ENCODE peak calls at places on chromosomes 2 and 18, in seven cellular contexts. One of them, this sample, is unnamed.
A peak's percentile ranks its signal among the peaks of the same experiment; 100 is the strongest.

GRCh38 chr2:216777637-216778273 is 82.1 kb downstream of the TNP1 start:
- DNase-seq in stomach: no peak
- DNase-seq in K562: peak; percentile 78
- DNase-seq in IMR-90: peak; percentile 49
- DNase-seq in heart left ventricle: no peak
- DNase-seq in A549: peak; percentile 80
- DNase-seq in body of pancreas: peak; percentile 15
- DNase-seq in this sample: no peak

GRCh38 chr18:68564961-68565360 is 149.9 kb downstream of the TMX3 start:
- DNase-seq in K562: no peak
- DNase-seq in IMR-90: no peak
- DNase-seq in body of pancreas: no peak
- DNase-seq in A549: no peak
- DNase-seq in heart left ventricle: no peak
- DNase-seq in stomach: no peak
- DNase-seq in this sample: no peak

GRCh38 chr2:223319601-223320000 is 267.6 kb downstream of the KCNE4 start:
- DNase-seq in body of pancreas: no peak
- DNase-seq in A549: no peak
- DNase-seq in IMR-90: no peak
- DNase-seq in K562: no peak
- DNase-seq in stomach: no peak
- DNase-seq in heart left ventricle: no peak
- DNase-seq in this sample: no peak

GRCh38 chr2:75709297-75709696 is 1.4 kb downstream of the GCFC2 start:
- DNase-seq in heart left ventricle: no peak
- DNase-seq in A549: no peak
- DNase-seq in body of pancreas: no peak
- DNase-seq in K562: peak; percentile 10
- DNase-seq in stomach: no peak
- DNase-seq in IMR-90: no peak
- DNase-seq in this sample: no peak

GRCh38 chr2:178403671-178404379 is 47.1 kb downstream of the PRKRA start:
- DNase-seq in K562: no peak
- DNase-seq in stomach: no peak
- DNase-seq in body of pancreas: no peak
- DNase-seq in IMR-90: no peak
- DNase-seq in heart left ventricle: no peak
- DNase-seq in A549: no peak
- DNase-seq in this sample: no peak

GRCh38 chr2:37471994-37472393 is 127.6 kb downstream of the QPCT start:
- DNase-seq in IMR-90: peak; percentile 87
- DNase-seq in A549: no peak
- DNase-seq in stomach: no peak
- DNase-seq in body of pancreas: no peak
- DNase-seq in heart left ventricle: no peak
- DNase-seq in K562: no peak
- DNase-seq in this sample: no peak

GRCh38 chr2:42266236-42266635 is 94.8 kb downstream of the COX7A2L start:
- DNase-seq in IMR-90: no peak
- DNase-seq in heart left ventricle: no peak
- DNase-seq in body of pancreas: no peak
- DNase-seq in K562: no peak
- DNase-seq in A549: no peak
- DNase-seq in stomach: no peak
- DNase-seq in this sample: no peak

GRCh38 chr2:238345286-238345968 is 25.1 kb downstream of the TRAF3IP1 start:
- DNase-seq in stomach: no peak
- DNase-seq in A549: no peak
- DNase-seq in heart left ventricle: no peak
- DNase-seq in K562: no peak
- DNase-seq in IMR-90: no peak
- DNase-seq in body of pancreas: no peak
- DNase-seq in this sample: no peak

GRCh38 chr2:170680172-170680913 is 34.8 kb upstream of the SP5 start:
- DNase-seq in A549: no peak
- DNase-seq in heart left ventricle: no peak
- DNase-seq in K562: no peak
- DNase-seq in body of pancreas: no peak
- DNase-seq in IMR-90: no peak
- DNase-seq in stomach: no peak
- DNase-seq in this sample: no peak

GRCh38 chr2:74440005-74440377 is 1.7 kb downstream of the RTKN start:
- DNase-seq in IMR-90: peak; percentile 46
- DNase-seq in heart left ventricle: peak; percentile 86
- DNase-seq in K562: no peak
- DNase-seq in A549: no peak
- DNase-seq in body of pancreas: peak; percentile 47
- DNase-seq in stomach: no peak
- DNase-seq in this sample: no peak

GRCh38 chr2:217790681-217791392 is 212.0 kb downstream of the TNS1 start:
- DNase-seq in heart left ventricle: peak; percentile 8
- DNase-seq in IMR-90: peak; percentile 83
- DNase-seq in K562: no peak
- DNase-seq in stomach: peak; percentile 20
- DNase-seq in body of pancreas: no peak
- DNase-seq in A549: no peak
- DNase-seq in this sample: no peak

GRCh38 chr2:173571021-173571821 is 216.5 kb downstream of the CDCA7 start:
- DNase-seq in A549: peak; percentile 62
- DNase-seq in IMR-90: peak; percentile 39
- DNase-seq in body of pancreas: peak; percentile 13
- DNase-seq in K562: peak; percentile 34
- DNase-seq in stomach: no peak
- DNase-seq in heart left ventricle: no peak
- DNase-seq in this sample: no peak

GRCh38 chr2:99444222-99444621 is 45.6 kb downstream of the REV1 start:
- DNase-seq in body of pancreas: no peak
- DNase-seq in A549: no peak
- DNase-seq in stomach: no peak
- DNase-seq in K562: no peak
- DNase-seq in heart left ventricle: no peak
- DNase-seq in IMR-90: no peak
- DNase-seq in this sample: no peak

GRCh38 chr2:134173338-134174016 is 80.4 kb upstream of the MGAT5 start:
- DNase-seq in A549: no peak
- DNase-seq in heart left ventricle: no peak
- DNase-seq in IMR-90: no peak
- DNase-seq in stomach: peak; percentile 54
- DNase-seq in K562: no peak
- DNase-seq in body of pancreas: no peak
- DNase-seq in this sample: no peak

GRCh38 chr2:108069515-108070310 is 83.4 kb downstream of the SLC5A7 start:
- DNase-seq in IMR-90: no peak
- DNase-seq in A549: peak; percentile 21
- DNase-seq in stomach: no peak
- DNase-seq in body of pancreas: no peak
- DNase-seq in K562: no peak
- DNase-seq in heart left ventricle: no peak
- DNase-seq in this sample: no peak

GRCh38 chr2:121825003-121825950 is 69.8 kb downstream of the TSN start:
- DNase-seq in A549: no peak
- DNase-seq in stomach: no peak
- DNase-seq in body of pancreas: no peak
- DNase-seq in heart left ventricle: no peak
- DNase-seq in IMR-90: no peak
- DNase-seq in K562: no peak
- DNase-seq in this sample: no peak

GRCh38 chr2:217142649-217143266 is 282.9 kb upstream of the TNP1 start:
- DNase-seq in IMR-90: no peak
- DNase-seq in body of pancreas: peak; percentile 59
- DNase-seq in K562: peak; percentile 14
- DNase-seq in A549: no peak
- DNase-seq in stomach: no peak
- DNase-seq in heart left ventricle: no peak
- DNase-seq in this sample: no peak

GRCh38 chr2:96344011-96344410 is 8.4 kb downstream of the NCAPH start:
- DNase-seq in heart left ventricle: no peak
- DNase-seq in IMR-90: peak; percentile 73
- DNase-seq in stomach: no peak
- DNase-seq in body of pancreas: no peak
- DNase-seq in A549: no peak
- DNase-seq in K562: no peak
- DNase-seq in this sample: no peak

GRCh38 chr2:60478660-60479059 is 74.8 kb downstream of the BCL11A start:
- DNase-seq in stomach: no peak
- DNase-seq in heart left ventricle: no peak
- DNase-seq in IMR-90: no peak
- DNase-seq in A549: no peak
- DNase-seq in K562: no peak
- DNase-seq in body of pancreas: no peak
- DNase-seq in this sample: no peak

GRCh38 chr18:12254137-12254819 is at the start of gene CIDEA:
- DNase-seq in IMR-90: no peak
- DNase-seq in stomach: no peak
- DNase-seq in K562: no peak
- DNase-seq in body of pancreas: no peak
- DNase-seq in A549: no peak
- DNase-seq in heart left ventricle: peak; percentile 67
- DNase-seq in this sample: no peak

DNA sequence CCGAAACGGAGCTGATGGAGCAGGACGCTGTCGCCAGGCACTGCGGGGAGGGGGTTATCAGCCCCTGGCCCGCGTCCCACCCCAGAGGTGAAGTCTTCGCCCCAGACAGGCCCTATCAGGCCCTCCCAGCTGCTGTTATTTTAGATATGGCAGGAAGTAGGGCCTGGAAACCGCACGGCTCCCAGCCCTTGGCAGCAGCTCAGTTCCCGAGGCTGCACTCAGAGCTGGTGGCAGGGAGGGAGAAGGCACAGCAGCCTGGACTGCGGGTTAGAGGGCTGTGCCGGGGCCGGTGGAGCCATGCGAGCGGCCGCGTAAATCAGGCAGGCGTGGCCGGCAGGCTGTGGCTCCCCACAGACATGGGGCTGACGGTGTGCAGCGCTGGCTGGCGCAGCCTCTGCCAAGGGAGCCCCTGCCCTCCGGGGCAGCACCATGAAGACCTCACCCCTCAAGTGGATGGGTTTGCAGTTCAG is 111.4 kb downstream of the NFATC1 start:
- DNase-seq in K562: peak; percentile 89
- DNase-seq in heart left ventricle: peak; percentile 90
- DNase-seq in A549: no peak
- DNase-seq in stomach: peak; percentile 69
- DNase-seq in body of pancreas: peak; percentile 46
- DNase-seq in IMR-90: no peak
- DNase-seq in this sample: peak; percentile 66
- TF ChIP-seq POLR2A in K562: no peak
- TF ChIP-seq POLR2A in heart left ventricle: no peak
- TF ChIP-seq POLR2A in A549: no peak
- TF ChIP-seq POLR2A in stomach: no peak
- TF ChIP-seq POLR2A in body of pancreas: no peak
- TF ChIP-seq POLR2A in IMR-90: no peak
- TF ChIP-seq POLR2A in this sample: no peak

GRCh38 chr2:11239718-11240462 is 84.6 kb downstream of the SLC66A3 start:
- DNase-seq in K562: no peak
- DNase-seq in stomach: no peak
- DNase-seq in A549: no peak
- DNase-seq in heart left ventricle: no peak
- DNase-seq in body of pancreas: no peak
- DNase-seq in IMR-90: peak; percentile 25
- DNase-seq in this sample: no peak

GRCh38 chr2:11236335-11236734 is 81.1 kb downstream of the SLC66A3 start:
- DNase-seq in heart left ventricle: no peak
- DNase-seq in stomach: no peak
- DNase-seq in A549: no peak
- DNase-seq in body of pancreas: no peak
- DNase-seq in IMR-90: no peak
- DNase-seq in K562: peak; percentile 30
- DNase-seq in this sample: no peak

GRCh38 chr2:11237122-11237521 is 81.9 kb downstream of the SLC66A3 start:
- DNase-seq in IMR-90: no peak
- DNase-seq in stomach: no peak
- DNase-seq in A549: no peak
- DNase-seq in body of pancreas: no peak
- DNase-seq in heart left ventricle: no peak
- DNase-seq in K562: no peak
- DNase-seq in this sample: no peak

GRCh38 chr2:11241804-11242203 is 86.5 kb downstream of the SLC66A3 start:
- DNase-seq in K562: no peak
- DNase-seq in body of pancreas: no peak
- DNase-seq in stomach: no peak
- DNase-seq in heart left ventricle: no peak
- DNase-seq in A549: no peak
- DNase-seq in IMR-90: no peak
- DNase-seq in this sample: no peak

DNA sequence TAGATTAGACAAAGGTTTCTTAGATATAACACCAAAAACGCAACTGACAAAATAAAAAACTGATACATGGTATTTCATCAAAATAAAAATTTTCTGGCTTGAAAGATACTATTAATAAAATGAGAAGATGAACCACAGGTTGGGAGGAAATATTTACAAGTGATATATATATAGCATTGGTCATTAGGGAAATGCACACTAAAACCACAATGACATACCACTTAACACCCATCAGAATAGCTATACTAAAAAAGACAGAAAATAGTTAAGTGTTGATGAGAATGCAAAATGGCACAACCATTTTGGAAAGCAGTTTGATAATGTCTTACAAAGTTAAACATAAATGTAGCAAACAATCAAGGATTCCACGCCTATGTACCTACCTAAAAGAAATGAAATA is 83.9 kb downstream of the SLC66A3 start:
- DNase-seq in K562: no peak
- DNase-seq in IMR-90: no peak
- DNase-seq in body of pancreas: no peak
- DNase-seq in heart left ventricle: no peak
- DNase-seq in stomach: no peak
- DNase-seq in A549: no peak
- DNase-seq in this sample: no peak
- TF ChIP-seq CTCF in K562: no peak
- TF ChIP-seq CTCF in IMR-90: no peak
- TF ChIP-seq CTCF in body of pancreas: no peak
- TF ChIP-seq CTCF in heart left ventricle: no peak
- TF ChIP-seq CTCF in stomach: no peak
- TF ChIP-seq CTCF in A549: no peak
- TF ChIP-seq CTCF in this sample: no peak

DNA sequence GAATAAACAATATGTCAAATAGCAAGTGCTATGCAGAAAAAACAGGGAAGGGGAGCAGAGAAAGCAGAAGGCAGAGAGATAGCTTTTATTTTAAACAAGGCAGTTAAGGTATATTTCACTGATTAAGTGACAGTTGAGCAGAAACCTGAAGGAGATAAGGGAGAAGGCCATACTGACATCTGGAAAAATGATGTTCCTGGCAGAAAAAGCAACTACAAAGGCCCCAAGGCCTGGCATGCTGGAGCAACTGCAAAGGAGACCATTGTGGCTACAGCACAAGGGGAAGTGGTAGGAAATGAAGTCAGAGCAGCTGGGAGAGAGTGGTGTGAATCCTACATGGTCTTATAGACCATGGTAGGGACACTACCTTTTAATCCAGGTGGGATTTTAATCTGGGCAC is 8.9 kb upstream of the PCBP1 start:
- DNase-seq in heart left ventricle: no peak
- DNase-seq in body of pancreas: no peak
- DNase-seq in A549: no peak
- DNase-seq in K562: peak; percentile 41
- DNase-seq in IMR-90: no peak
- DNase-seq in stomach: no peak
- DNase-seq in this sample: no peak
- TF ChIP-seq POLR2A in heart left ventricle: no peak
- TF ChIP-seq POLR2A in body of pancreas: no peak
- TF ChIP-seq POLR2A in A549: no peak
- TF ChIP-seq POLR2A in K562: no peak
- TF ChIP-seq POLR2A in IMR-90: no peak
- TF ChIP-seq POLR2A in stomach: no peak
- TF ChIP-seq POLR2A in this sample: no peak

GRCh38 chr2:153477096-153477555 is 1.4 kb downstream of the RPRM start:
- DNase-seq in heart left ventricle: no peak
- DNase-seq in K562: no peak
- DNase-seq in A549: no peak
- DNase-seq in stomach: no peak
- DNase-seq in body of pancreas: no peak
- DNase-seq in IMR-90: no peak
- DNase-seq in this sample: peak; percentile 25
- TF ChIP-seq CTCF in heart left ventricle: no peak
- TF ChIP-seq CTCF in K562: no peak
- TF ChIP-seq CTCF in A549: no peak
- TF ChIP-seq CTCF in stomach: no peak
- TF ChIP-seq CTCF in body of pancreas: no peak
- TF ChIP-seq CTCF in IMR-90: no peak
- TF ChIP-seq CTCF in this sample: peak; percentile 5

This sample was measured in uterus.